ENCODE peak calls at places on chromosomes 12 and 14, in six cellular contexts. One of them, this sample, is unnamed.
A peak's percentile ranks its signal among the peaks of the same experiment; 100 is the strongest.

GRCh38 chr12:15526033-15526432 is 203.7 kb downstream of the PTPRO start:
- DNase-seq in kidney: no peak
- DNase-seq in stimulated activated CD4-positive, alpha-beta T cell treated with anti-CD3 and anti-CD28 coated beads, TNF-alpha, amount 100 ng/mL, for 24 hours: no peak
- DNase-seq in suprapubic skin: no peak
- DNase-seq in gastrocnemius medialis: no peak
- DNase-seq in HTR-8/SVneo: no peak
- DNase-seq in this sample: no peak

GRCh38 chr14:102823546-102823945 is 46.3 kb downstream of the TRAF3 start:
- DNase-seq in gastrocnemius medialis: no peak
- DNase-seq in kidney: no peak
- DNase-seq in suprapubic skin: no peak
- DNase-seq in HTR-8/SVneo: no peak
- DNase-seq in stimulated activated CD4-positive, alpha-beta T cell treated with anti-CD3 and anti-CD28 coated beads, TNF-alpha, amount 100 ng/mL, for 24 hours: no peak
- DNase-seq in this sample: no peak

GRCh38 chr12:79689477-79690155 is 1.1 kb downstream of the PAWR start:
- DNase-seq in HTR-8/SVneo: no peak
- DNase-seq in stimulated activated CD4-positive, alpha-beta T cell treated with anti-CD3 and anti-CD28 coated beads, TNF-alpha, amount 100 ng/mL, for 24 hours: no peak
- DNase-seq in kidney: peak; percentile 80
- DNase-seq in gastrocnemius medialis: no peak
- DNase-seq in suprapubic skin: no peak
- DNase-seq in this sample: no peak

GRCh38 chr12:57176139-57176477 is 28.7 kb upstream of the LRP1-AS start:
- DNase-seq in gastrocnemius medialis: no peak
- DNase-seq in suprapubic skin: no peak
- DNase-seq in HTR-8/SVneo: no peak
- DNase-seq in stimulated activated CD4-positive, alpha-beta T cell treated with anti-CD3 and anti-CD28 coated beads, TNF-alpha, amount 100 ng/mL, for 24 hours: no peak
- DNase-seq in kidney: no peak
- DNase-seq in this sample: no peak

GRCh38 chr12:85642810-85643209 is 193.4 kb downstream of the RASSF9 start:
- DNase-seq in gastrocnemius medialis: no peak
- DNase-seq in stimulated activated CD4-positive, alpha-beta T cell treated with anti-CD3 and anti-CD28 coated beads, TNF-alpha, amount 100 ng/mL, for 24 hours: no peak
- DNase-seq in kidney: no peak
- DNase-seq in suprapubic skin: no peak
- DNase-seq in HTR-8/SVneo: no peak
- DNase-seq in this sample: no peak

GRCh38 chr12:57583008-57583831 is 7.8 kb upstream of the PIP4K2C start:
- DNase-seq in suprapubic skin: no peak
- DNase-seq in gastrocnemius medialis: peak; percentile 48
- DNase-seq in kidney: no peak
- DNase-seq in HTR-8/SVneo: peak; percentile 93
- DNase-seq in stimulated activated CD4-positive, alpha-beta T cell treated with anti-CD3 and anti-CD28 coated beads, TNF-alpha, amount 100 ng/mL, for 24 hours: peak; percentile 43
- DNase-seq in this sample: peak; percentile 78

GRCh38 chr14:28661171-28661772 is 105.3 kb upstream of the FOXG1 start:
- DNase-seq in kidney: no peak
- DNase-seq in gastrocnemius medialis: no peak
- DNase-seq in HTR-8/SVneo: peak; percentile 32
- DNase-seq in suprapubic skin: no peak
- DNase-seq in stimulated activated CD4-positive, alpha-beta T cell treated with anti-CD3 and anti-CD28 coated beads, TNF-alpha, amount 100 ng/mL, for 24 hours: no peak
- DNase-seq in this sample: no peak

GRCh38 chr14:55097894-55098560 is 31.0 kb upstream of the LGALS3 start:
- DNase-seq in HTR-8/SVneo: no peak
- DNase-seq in suprapubic skin: no peak
- DNase-seq in stimulated activated CD4-positive, alpha-beta T cell treated with anti-CD3 and anti-CD28 coated beads, TNF-alpha, amount 100 ng/mL, for 24 hours: peak; percentile 21
- DNase-seq in gastrocnemius medialis: peak; percentile 14
- DNase-seq in kidney: no peak
- DNase-seq in this sample: no peak